ENCODE peak calls at places on chromosomes 7 and 10, in ten cellular contexts. X is AG04449; N is effector CD4-positive, alpha-beta T cell; K is adrenal gland; R is C1 segment of cervical spinal cord; G is heart left ventricle; Q is transverse colon; H is NCI-H2029 treated with DMSO at 0.1 percent for 48 hours; I is activated T-helper 1 cell treated with anti-CD3 and anti-CD28 coated beads, Interleukin-12 subunit alpha, Interleukin-12 subunit beta, Interleukin-2, Interleukin-4 antibody, amounts not matched to agents 30 ng/mL and 10 ng/mL and 1 ng/mL, durations not matched to agents 14 hours and 24 hours and 36 hours; Y is fibroblast of the conjunctiva. C is an unnamed sample.

GRCh38 chr7:152528612-152529011 is 92.8 kb upstream of the KMT2C start:
- DNase-seq in X (no peak), N (no peak), K (peak), R (no peak), G (no peak), Q (no peak), H (no peak), I (no peak), Y (no peak), C (no peak)

GRCh38 chr7:129218514-129219036 is 6.3 kb upstream of the AHCYL2 start:
- DNase-seq in X (no peak), N (peak), K (peak), R (peak), G (peak), Q (peak), H (peak), I (peak), Y (peak), C (peak)

GRCh38 chr10:11602919-11603523 is 8.4 kb downstream of the USP6NL start:
- DNase-seq in X (no peak), N (no peak), K (no peak), R (no peak), G (no peak), Q (no peak), H (peak), I (no peak), Y (no peak), C (no peak)

GRCh38 chr7:77444123-77444522 is 28.0 kb upstream of the GSAP start:
- DNase-seq in X (no peak), N (no peak), K (no peak), R (no peak), G (no peak), Q (no peak), H (no peak), I (no peak), Y (no peak), C (no peak)

GRCh38 chr10:130141460-130141859 is 5.3 kb downstream of the GLRX3 start:
- DNase-seq in X (no peak), N (no peak), K (no peak), R (no peak), G (no peak), Q (no peak), H (no peak), I (no peak), Y (no peak), C (no peak)

GRCh38 chr10:484925-485661 is 204.4 kb downstream of the DIP2C start:
- DNase-seq in X (no peak), N (no peak), K (no peak), R (no peak), G (no peak), Q (no peak), H (no peak), I (peak), Y (no peak), C (no peak)

GRCh38 chr7:122300607-122301079 is 3.9 kb downstream of the FEZF1 start:
- DNase-seq in X (no peak), N (no peak), K (no peak), R (no peak), G (no peak), Q (no peak), H (peak), I (no peak), Y (no peak), C (no peak)

GRCh38 chr10:18793951-18794350 is 134.7 kb downstream of the ARL5B start:
- DNase-seq in X (no peak), N (no peak), K (no peak), R (no peak), G (no peak), Q (no peak), H (no peak), I (no peak), Y (no peak), C (no peak)

GRCh38 chr10:29387269-29387668 is 98.4 kb downstream of the LYZL1 start:
- DNase-seq in X (no peak), N (no peak), K (no peak), R (no peak), G (no peak), Q (no peak), H (peak), I (no peak), Y (no peak), C (no peak)

GRCh38 chr10:16652154-16652553 is 130.5 kb upstream of the C1QL3 start:
- DNase-seq in X (no peak), N (no peak), K (peak), R (no peak), G (no peak), Q (no peak), H (no peak), I (no peak), Y (no peak), C (no peak)

C was measured in lower leg skin.